ENCODE peak calls at places on chromosome 17, in eight cellular contexts. B is adrenal gland, T is psoas muscle, A is GM12865, V is cardiac muscle cell, P is A549, X is kidney epithelial cell, L is astrocyte of the spinal cord. J is an unnamed sample.

GRCh38 chr17:60229189-60229802 is 79.5 kb downstream of the CA4 start:
- DNase-seq in B (no peak), T (no peak), A (no peak), V (peak; percentile 13), P (no peak), X (no peak), L (peak; percentile 9), J (no peak)

GRCh38 chr17:82876602-82877391 is 37.0 kb upstream of the ZNF750 start:
- DNase-seq in B (peak; percentile 48), T (peak; percentile 82), A (no peak), V (peak; percentile 81), P (no peak), X (no peak), L (peak; percentile 76), J (peak; percentile 79)

GRCh38 chr17:80822700-80823410 is 168.8 kb upstream of the CHMP6 start:
- DNase-seq in B (no peak), T (no peak), A (no peak), V (no peak), P (no peak), X (no peak), L (no peak), J (no peak)

GRCh38 chr17:10787306-10788020 is 16.4 kb downstream of the TMEM238L start:
- DNase-seq in B (no peak), T (no peak), A (no peak), V (no peak), P (no peak), X (no peak), L (no peak), J (no peak)

GRCh38 chr17:82370471-82371332 is 863 bp upstream of the UTS2R start:
- DNase-seq in B (no peak), T (no peak), A (peak; percentile 82), V (peak; percentile 13), P (no peak), X (no peak), L (no peak), J (no peak)

GRCh38 chr17:29760771-29761682 is 138.3 kb upstream of the CORO6 start:
- DNase-seq in B (peak; percentile 89), T (peak; percentile 94), A (peak; percentile 96), V (peak; percentile 94), P (peak; percentile 79), X (peak; percentile 45), L (peak; percentile 90), J (peak; percentile 86)

GRCh38 chr17:20896153-20896649 is 146.6 kb downstream of the USP22 start:
- DNase-seq in B (peak; percentile 81), T (no peak), A (peak; percentile 6), V (peak; percentile 40), P (no peak), X (no peak), L (peak; percentile 4), J (no peak)

GRCh38 chr17:16013943-16014407 is 14.4 kb downstream of the TTC19 start:
- DNase-seq in B (no peak), T (no peak), A (no peak), V (peak; percentile 85), P (peak; percentile 48), X (no peak), L (peak; percentile 87), J (peak; percentile 83)

GRCh38 chr17:17603178-17603894 is 11.8 kb upstream of the PEMT start:
- DNase-seq in B (no peak), T (no peak), A (no peak), V (no peak), P (no peak), X (no peak), L (no peak), J (no peak)

GRCh38 chr17:62824290-62825135 is 16.4 kb upstream of the MARCHF10 start:
- DNase-seq in B (no peak), T (no peak), A (no peak), V (peak; percentile 86), P (peak; percentile 66), X (peak; percentile 99), L (peak; percentile 96), J (peak; percentile 99)

GRCh38 chr17:80244871-80245509 is 15.7 kb upstream of the RNF213 start:
- DNase-seq in B (no peak), T (no peak), A (no peak), V (no peak), P (no peak), X (no peak), L (no peak), J (no peak)

GRCh38 chr17:37831492-37831891 is 86.6 kb upstream of the HNF1B start:
- DNase-seq in B (no peak), T (no peak), A (no peak), V (no peak), P (no peak), X (no peak), L (no peak), J (no peak)

GRCh38 chr17:73292031-73292531 is 19.7 kb downstream of the CDC42EP4 start:
- DNase-seq in B (peak; percentile 81), T (peak; percentile 65), A (no peak), V (peak; percentile 45), P (no peak), X (peak; percentile 74), L (peak; percentile 82), J (peak; percentile 50)

GRCh38 chr17:72104164-72104862 is 16.5 kb upstream of the SOX9 start:
- DNase-seq in B (no peak), T (peak; percentile 37), A (no peak), V (peak; percentile 56), P (no peak), X (no peak), L (no peak), J (peak; percentile 67)

GRCh38 chr17:79211061-79211770 is 136.6 kb downstream of the ENGASE start:
- DNase-seq in B (no peak), T (no peak), A (no peak), V (no peak), P (no peak), X (no peak), L (no peak), J (no peak)

GRCh38 chr17:42303694-42304093 is 15.4 kb downstream of the STAT5A start:
- DNase-seq in B (no peak), T (no peak), A (no peak), V (no peak), P (no peak), X (no peak), L (no peak), J (no peak)

GRCh38 chr17:45262516-45263476 is 902 bp upstream of the SPATA32 start:
- DNase-seq in B (no peak), T (no peak), A (no peak), V (peak; percentile 65), P (no peak), X (no peak), L (peak; percentile 79), J (peak; percentile 58)
- H3K4me3 ChIP-seq in B (peak overlapping the region; percentile 95), T (peak overlapping the region; percentile 68), A (no peak overlapping the region), V (peak overlapping the region; percentile 40), P (no peak overlapping the region), X (no peak overlapping the region), L (no peak overlapping the region), J (no peak overlapping the region)

DNA sequence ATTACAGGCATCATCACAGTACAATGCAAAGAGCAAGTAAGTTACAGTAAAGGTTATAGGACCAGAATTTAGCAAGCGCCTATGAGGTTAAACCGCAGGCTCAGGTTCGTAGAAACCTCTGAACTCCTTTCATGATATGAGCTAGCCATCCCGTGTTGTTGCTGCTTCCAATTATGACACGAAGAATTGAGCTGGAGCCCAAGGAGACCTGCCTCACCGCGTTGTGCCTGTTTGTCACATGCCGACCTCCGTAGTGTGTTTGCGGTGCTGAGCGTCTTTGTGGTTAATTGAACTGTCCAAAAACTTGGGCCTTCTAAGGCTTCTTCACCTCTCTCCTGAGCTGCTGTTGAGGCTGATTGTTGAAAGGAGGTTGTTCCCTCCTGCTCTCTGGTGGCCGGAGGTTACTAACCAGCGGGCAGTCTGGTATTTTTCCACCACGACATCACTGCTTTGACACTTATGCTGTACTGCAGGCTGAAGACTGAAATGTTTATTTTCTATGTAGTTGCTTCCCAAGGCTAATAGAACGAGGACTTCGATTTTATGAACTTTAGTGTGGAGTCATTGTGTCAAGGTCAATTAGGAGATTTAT is 67.5 kb downstream of the SEC14L1 start:
- DNase-seq in B (peak; percentile 87), T (no peak), A (no peak), V (peak; percentile 50), P (no peak), X (no peak), L (peak; percentile 63), J (peak; percentile 62)
- TF ChIP-seq CTCF in B (peak; percentile 63), T (peak; percentile 37), A (no peak), V (peak; percentile 24), P (peak; percentile 9), X (peak; percentile 20), L (peak; percentile 26), J (no peak)

GRCh38 chr17:40322417-40323315 is 13.7 kb downstream of the RARA start:
- DNase-seq in B (peak; percentile 82), T (peak; percentile 77), A (peak; percentile 96), V (peak; percentile 89), P (peak; percentile 94), X (no peak), L (peak; percentile 84), J (peak; percentile 92)

GRCh38 chr17:40319651-40320550 is 10.9 kb downstream of the RARA start:
- DNase-seq in B (no peak), T (peak; percentile 67), A (no peak), V (no peak), P (no peak), X (no peak), L (no peak), J (no peak)

GRCh38 chr17:40320771-40321501 is 12.0 kb downstream of the RARA start:
- DNase-seq in B (no peak), T (peak; percentile 84), A (no peak), V (peak; percentile 64), P (no peak), X (no peak), L (no peak), J (peak; percentile 73)

GRCh38 chr17:40323317-40323716 is 14.3 kb downstream of the RARA start:
- DNase-seq in B (no peak), T (no peak), A (no peak), V (peak; percentile 48), P (no peak), X (no peak), L (no peak), J (no peak)

DNA sequence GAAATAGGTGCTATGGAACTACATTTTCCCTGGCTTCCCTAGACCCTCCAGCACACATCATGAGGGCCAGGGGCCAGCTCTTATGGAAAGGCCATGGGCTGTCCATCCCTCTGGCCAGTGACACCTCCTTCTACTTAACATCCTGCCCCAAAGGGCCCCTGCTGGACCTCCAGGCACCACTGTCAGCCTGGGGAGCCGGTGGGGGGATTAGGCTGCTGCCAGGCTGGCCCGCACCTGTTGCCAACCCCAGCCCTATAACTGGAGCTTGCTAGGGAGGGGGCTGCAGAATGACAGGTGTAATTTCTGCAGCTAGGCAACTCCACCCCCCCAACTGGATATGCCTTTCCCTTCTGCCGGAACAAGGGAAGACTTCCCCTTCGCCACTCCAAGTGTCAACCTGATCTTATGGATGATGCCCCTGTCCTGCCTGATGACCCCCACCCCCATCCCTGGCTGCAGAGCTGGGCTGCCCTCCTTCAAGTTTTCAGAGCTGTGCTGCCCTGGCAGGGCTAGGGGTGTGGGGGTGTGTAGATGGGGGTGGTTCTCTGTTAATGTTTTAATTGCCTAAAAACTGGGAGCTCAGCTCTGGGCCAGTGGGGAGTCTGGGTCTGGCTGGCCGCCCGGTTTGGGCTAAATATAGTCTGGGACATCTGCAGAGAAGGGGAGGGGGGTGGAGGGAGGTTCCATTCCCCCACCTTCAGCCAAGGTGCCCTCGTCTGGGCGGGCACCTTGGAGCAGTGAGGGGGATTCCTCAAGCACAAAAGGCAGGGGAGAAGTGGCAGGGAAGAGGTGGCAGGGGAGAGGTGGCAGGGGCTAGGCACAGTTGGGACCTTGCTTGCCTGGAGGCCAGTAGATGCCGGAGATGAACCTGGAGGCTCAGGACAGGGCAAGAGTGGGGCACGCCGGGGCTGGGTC is 12.8 kb downstream of the RARA start:
- DNase-seq in B (no peak), T (peak; percentile 69), A (no peak), V (no peak), P (no peak), X (no peak), L (no peak), J (no peak)
- H3K4me3 ChIP-seq in B (peak overlapping the region; percentile 59), T (peak overlapping the region; percentile 95), A (peak overlapping the region; percentile 96), V (no peak overlapping the region), P (peak overlapping the region; percentile 9), X (no peak overlapping the region), L (no peak overlapping the region), J (peak overlapping the region; percentile 94)

GRCh38 chr17:45768000-45768399 is 16.1 kb upstream of the CRHR1 start:
- DNase-seq in B (no peak), T (no peak), A (no peak), V (peak; percentile 15), P (no peak), X (no peak), L (no peak), J (no peak)
- TF ChIP-seq CTCF in B (no peak), T (no peak), A (no peak), V (no peak), P (no peak), X (peak; percentile 20), L (no peak), J (no peak)